ENCODE peak calls at places on chromosome 1, in eight cellular contexts. U is naive thymus-derived CD8-positive, alpha-beta T cell; Q is stimulated activated CD8-positive, alpha-beta memory T cell treated with anti-CD3 and anti-CD28 coated beads, Interleukin-12 subunit alpha, Interleukin-12 subunit beta, amount 100 ng/mL, for 4 hours; B is NCI-H2081; N is stomach; M is NT2/D1; E is stimulated activated CD4-positive, alpha-beta T cell treated with anti-CD3 and anti-CD28 coated beads, Interleukin-15, amount 100 ng/mL, for 24 hours; K is IMR-90. O is an unnamed sample.

GRCh38 chr1:27513958-27514357 is 24.0 kb upstream of the WASF2 start:
- DNase-seq in U (no peak), Q (no peak), B (no peak), N (no peak), M (no peak), E (no peak), K (no peak), O (no peak)

GRCh38 chr1:212488436-212489283 is 55.9 kb downstream of the NENF start:
- DNase-seq in U (no peak), Q (no peak), B (no peak), N (peak; percentile 60), M (no peak), E (peak; percentile 27), K (peak; percentile 97), O (peak; percentile 85)

GRCh38 chr1:11730429-11730861 is 5.5 kb upstream of the AGTRAP start:
- DNase-seq in U (peak; percentile 43), Q (no peak), B (no peak), N (no peak), M (no peak), E (peak; percentile 14), K (peak; percentile 36), O (no peak)

GRCh38 chr1:156663178-156663577 is 14.0 kb downstream of the NES start:
- DNase-seq in U (no peak), Q (no peak), B (no peak), N (no peak), M (no peak), E (no peak), K (peak; percentile 79), O (no peak)

GRCh38 chr1:147496571-147496970 is 44.7 kb upstream of the BCL9 start:
- DNase-seq in U (no peak), Q (no peak), B (peak; percentile 20), N (peak; percentile 34), M (no peak), E (no peak), K (peak; percentile 37), O (no peak)

GRCh38 chr1:213979751-213980605 is 7.8 kb upstream of the PROX1 start:
- DNase-seq in U (no peak), Q (no peak), B (no peak), N (no peak), M (no peak), E (no peak), K (no peak), O (no peak)

GRCh38 chr1:23591460-23592208 is 32.3 kb upstream of the ID3 start:
- DNase-seq in U (peak; percentile 49), Q (peak; percentile 40), B (no peak), N (no peak), M (no peak), E (peak; percentile 67), K (peak; percentile 46), O (no peak)

GRCh38 chr1:54926955-54927354 is 40.0 kb upstream of the DHCR24 start:
- DNase-seq in U (no peak), Q (no peak), B (no peak), N (no peak), M (no peak), E (no peak), K (peak; percentile 41), O (no peak)

GRCh38 chr1:152953761-152954160 is 6.8 kb downstream of the SPRR5 start:
- DNase-seq in U (no peak), Q (no peak), B (no peak), N (no peak), M (no peak), E (no peak), K (no peak), O (no peak)

GRCh38 chr1:196193891-196194559 is 414.2 kb downstream of the KCNT2 start:
- DNase-seq in U (no peak), Q (no peak), B (no peak), N (no peak), M (no peak), E (no peak), K (peak; percentile 16), O (no peak)

GRCh38 chr1:196355206-196355786 is 252.9 kb downstream of the KCNT2 start:
- DNase-seq in U (no peak), Q (no peak), B (peak; percentile 45), N (no peak), M (no peak), E (no peak), K (peak; percentile 25), O (no peak)

GRCh38 chr1:30727013-30727684 is 3.8 kb upstream of the MATN1 start:
- DNase-seq in U (no peak), Q (no peak), B (no peak), N (no peak), M (no peak), E (no peak), K (no peak), O (no peak)

GRCh38 chr1:26378088-26378878 is 5.7 kb upstream of the ZNF683 start:
- DNase-seq in U (peak; percentile 64), Q (peak; percentile 76), B (no peak), N (no peak), M (no peak), E (peak; percentile 81), K (peak; percentile 98), O (no peak)

GRCh38 chr1:78045850-78046778 is at the start of gene GIPC2:
- DNase-seq in U (peak; percentile 1), Q (no peak), B (no peak), N (peak; percentile 43), M (peak; percentile 48), E (peak; percentile 64), K (peak; percentile 18), O (no peak)

GRCh38 chr1:10788592-10789006 is 7.8 kb downstream of the CASZ1 start:
- DNase-seq in U (no peak), Q (no peak), B (no peak), N (peak; percentile 70), M (no peak), E (no peak), K (no peak), O (no peak)

GRCh38 chr1:18949689-18950414 is 6.6 kb downstream of the IFFO2 start:
- DNase-seq in U (no peak), Q (no peak), B (no peak), N (no peak), M (no peak), E (peak; percentile 32), K (peak; percentile 55), O (peak; percentile 61)

GRCh38 chr1:17688217-17688810 is 66.8 kb upstream of the ACTL8 start:
- DNase-seq in U (no peak), Q (no peak), B (no peak), N (no peak), M (no peak), E (no peak), K (no peak), O (no peak)

GRCh38 chr1:23010734-23011449 is 4.8 kb downstream of the TEX46 start:
- DNase-seq in U (no peak), Q (no peak), B (no peak), N (no peak), M (no peak), E (no peak), K (peak; percentile 56), O (no peak)

GRCh38 chr1:10816743-10817369 is 20.4 kb upstream of the CASZ1 start:
- DNase-seq in U (no peak), Q (no peak), B (no peak), N (no peak), M (no peak), E (no peak), K (no peak), O (no peak)

GRCh38 chr1:228734881-228735801 is at the start of gene RHOU:
- DNase-seq in U (peak; percentile 46), Q (peak; percentile 44), B (peak; percentile 57), N (peak; percentile 82), M (peak; percentile 38), E (peak; percentile 78), K (peak; percentile 37), O (peak; percentile 79)

GRCh38 chr1:172638885-172639831 is 19.7 kb upstream of the FASLG start:
- DNase-seq in U (peak; percentile 27), Q (peak; percentile 62), B (no peak), N (no peak), M (no peak), E (peak; percentile 88), K (peak; percentile 99), O (no peak)

GRCh38 chr1:65310078-65310587 is 790 bp downstream of the DNAJC6 start:
- DNase-seq in U (no peak), Q (no peak), B (peak; percentile 74), N (no peak), M (peak; percentile 82), E (no peak), K (no peak), O (no peak)

GRCh38 chr1:44549491-44549890 is 124.8 kb downstream of the TMEM53 start:
- DNase-seq in U (no peak), Q (no peak), B (no peak), N (no peak), M (no peak), E (no peak), K (no peak), O (no peak)

GRCh38 chr1:84374991-84375838 is 23.1 kb upstream of the DNASE2B start:
- DNase-seq in U (no peak), Q (no peak), B (no peak), N (no peak), M (no peak), E (no peak), K (no peak), O (no peak)